ENCODE peak calls at places on chromosomes 12 and 14, in ten cellular contexts. T is left ventricle myocardium inferior; U is PC-3; Q is fibroblast of lung; O is CD8-positive, alpha-beta T cell; C is upper lobe of right lung; F is heart left ventricle; L is HepG2; S is ovary; B is AG04450. W is an unnamed sample.
A peak's percentile ranks its signal among the peaks of the same experiment; 100 is the strongest.

GRCh38 chr12:2937500-2937899 is 21.7 kb upstream of the TEAD4 start:
- DNase-seq in T (no peak), B (no peak), S (no peak), O (no peak), L (no peak), F (no peak), C (no peak), U (no peak), Q (no peak), W (no peak)

GRCh38 chr14:94670692-94671285 is 58.6 kb downstream of the SERPINA3 start:
- DNase-seq in U (no peak), O (no peak), F (no peak), L (no peak), T (no peak), B (no peak), S (no peak), Q (no peak), C (no peak), W (no peak)

GRCh38 chr12:44774815-44775411 is 101.2 kb downstream of the NELL2 start:
- DNase-seq in S (no peak), L (peak; percentile 21), C (no peak), B (no peak), Q (no peak), T (no peak), F (no peak), O (peak; percentile 81), U (peak; percentile 54), W (peak; percentile 27)

GRCh38 chr12:52147367-52147972 is 44.3 kb downstream of the KRT80 start:
- DNase-seq in T (peak; percentile 85), F (peak; percentile 93), S (peak; percentile 65), O (no peak), B (peak; percentile 96), L (peak; percentile 67), Q (peak; percentile 98), U (peak; percentile 99), C (peak; percentile 95), W (no peak)

GRCh38 chr14:75982724-75983358 is 1.0 kb upstream of the TGFB3 start:
- DNase-seq in C (peak; percentile 79), F (peak; percentile 85), S (peak; percentile 85), U (no peak), T (peak; percentile 82), B (peak; percentile 38), L (no peak), Q (peak; percentile 80), O (no peak), W (no peak)

GRCh38 chr12:65858831-65859230 is 34.5 kb downstream of the HMGA2 start:
- DNase-seq in Q (peak; percentile 75), U (peak; percentile 64), T (no peak), O (no peak), F (no peak), S (no peak), C (no peak), L (no peak), B (no peak), W (no peak)

GRCh38 chr12:55972906-55973597 is 826 bp upstream of the RAB5B start:
- DNase-seq in B (no peak), S (no peak), C (no peak), Q (peak; percentile 59), U (no peak), O (no peak), F (no peak), L (no peak), T (no peak), W (no peak)

GRCh38 chr12:14514946-14515345 is 52.7 kb downstream of the PLBD1 start:
- DNase-seq in S (no peak), L (no peak), O (no peak), C (no peak), F (no peak), Q (peak; percentile 9), U (no peak), T (no peak), B (no peak), W (no peak)

GRCh38 chr14:102272392-102272791 is 32.6 kb downstream of the MOK start:
- DNase-seq in C (no peak), S (no peak), B (no peak), L (no peak), U (no peak), F (no peak), T (no peak), O (no peak), Q (no peak), W (no peak)

GRCh38 chr14:103109789-103110415 is 13.4 kb upstream of the TNFAIP2 start:
- DNase-seq in T (no peak), B (peak; percentile 65), L (peak; percentile 73), U (peak; percentile 70), O (no peak), F (peak; percentile 57), S (no peak), Q (peak; percentile 81), C (no peak), W (no peak)

GRCh38 chr12:132806857-132807256 is 21.8 kb downstream of the GOLGA3 start:
- DNase-seq in S (no peak), O (no peak), L (no peak), B (no peak), Q (no peak), F (no peak), T (no peak), C (no peak), U (no peak), W (no peak)

GRCh38 chr12:132801741-132802140 is 26.9 kb downstream of the GOLGA3 start:
- DNase-seq in L (no peak), S (no peak), F (no peak), O (no peak), B (no peak), T (no peak), Q (no peak), C (no peak), U (no peak), W (no peak)

GRCh38 chr12:132803883-132804282 is 24.8 kb downstream of the GOLGA3 start:
- DNase-seq in Q (no peak), T (peak; percentile 49), L (no peak), O (no peak), C (no peak), S (no peak), B (no peak), U (no peak), F (peak; percentile 53), W (no peak)

GRCh38 chr12:132803125-132803524 is 25.5 kb downstream of the GOLGA3 start:
- DNase-seq in Q (no peak), T (no peak), F (no peak), U (no peak), L (no peak), B (no peak), O (no peak), C (no peak), S (no peak), W (no peak)

DNA sequence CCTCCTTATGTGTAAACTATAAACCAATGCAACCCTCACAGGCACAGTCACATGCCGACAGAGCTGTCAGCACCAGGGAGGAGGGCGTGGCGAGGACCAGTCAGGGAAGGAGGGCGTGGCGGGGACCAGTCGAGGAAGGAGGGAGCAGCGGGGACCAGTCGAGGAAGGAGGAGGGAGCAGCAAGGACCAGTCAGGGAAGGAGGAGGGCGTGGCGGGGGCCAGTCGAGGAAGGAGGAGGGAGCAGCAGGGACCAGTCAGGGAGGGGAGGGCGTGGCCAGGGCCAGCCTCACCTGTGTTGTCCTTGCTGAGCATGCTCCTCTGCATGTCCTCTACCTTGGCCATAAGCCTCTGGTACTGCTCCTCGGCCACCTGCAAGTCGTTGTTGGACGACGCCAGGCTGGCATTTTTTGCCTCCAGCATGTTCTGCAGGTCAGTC is 24.2 kb downstream of the GOLGA3 start:
- DNase-seq in S (no peak), F (no peak), O (no peak), C (no peak), Q (no peak), L (no peak), U (peak; percentile 44), T (no peak), B (no peak), W (no peak)
- H3K27ac ChIP-seq in S (no peak overlapping the region), F (no peak overlapping the region), O (no peak overlapping the region), C (no peak overlapping the region), Q (no peak overlapping the region), L (no peak overlapping the region), U (no peak overlapping the region), T (no peak overlapping the region), B (no peak overlapping the region), W (no peak overlapping the region)

GRCh38 chr12:58894040-58894439 is 26.3 kb downstream of the LRIG3 start:
- DNase-seq in L (no peak), T (no peak), C (no peak), S (no peak), F (no peak), O (no peak), Q (no peak), U (no peak), B (no peak), W (no peak)

GRCh38 chr12:58897969-58898368 is 22.3 kb downstream of the LRIG3 start:
- DNase-seq in B (no peak), O (no peak), C (no peak), L (no peak), S (no peak), U (no peak), Q (no peak), T (no peak), F (no peak), W (no peak)

GRCh38 chr12:58896278-58896677 is 24.0 kb downstream of the LRIG3 start:
- DNase-seq in U (peak; percentile 81), C (no peak), L (no peak), O (no peak), S (no peak), F (no peak), T (no peak), B (no peak), Q (no peak), W (no peak)

GRCh38 chr12:58893421-58893986 is 26.8 kb downstream of the LRIG3 start:
- DNase-seq in B (no peak), O (no peak), F (no peak), U (peak; percentile 76), S (no peak), Q (peak; percentile 76), T (no peak), L (no peak), C (no peak), W (no peak)

GRCh38 chr12:58895053-58895452 is 25.3 kb downstream of the LRIG3 start:
- DNase-seq in F (no peak), T (no peak), B (no peak), Q (no peak), U (no peak), C (no peak), L (no peak), S (no peak), O (no peak), W (no peak)
- H3K27ac ChIP-seq in F (no peak overlapping the region), T (no peak overlapping the region), B (no peak overlapping the region), Q (no peak overlapping the region), U (no peak overlapping the region), C (no peak overlapping the region), L (no peak overlapping the region), S (no peak overlapping the region), O (no peak overlapping the region), W (no peak overlapping the region)

DNA sequence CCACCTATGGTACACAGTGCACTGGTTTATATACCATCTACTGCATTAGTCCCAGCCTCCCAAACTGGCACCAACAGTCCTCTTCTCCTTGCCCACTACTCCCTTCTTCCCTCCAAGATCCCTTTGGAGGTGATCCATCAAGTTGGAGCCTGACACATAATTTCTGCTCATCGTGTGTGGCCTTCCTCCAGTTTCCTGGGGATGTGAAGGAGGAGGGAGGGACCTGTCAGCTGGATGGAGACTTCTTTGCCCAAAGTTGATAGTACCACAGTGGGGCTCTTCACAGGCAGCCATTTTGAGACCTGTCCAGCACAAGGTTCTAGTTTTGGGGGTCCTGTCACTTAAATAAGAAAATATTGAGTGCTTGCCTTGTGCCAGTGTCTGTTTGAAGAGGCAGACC is 17.1 kb upstream of the CTDSP2 start:
- DNase-seq in C (no peak), U (no peak), L (no peak), B (no peak), F (no peak), Q (no peak), S (no peak), T (no peak), O (no peak), W (no peak)
- H3K27ac ChIP-seq in C (peak overlapping the region; percentile 93), U (no peak overlapping the region), L (no peak overlapping the region), B (no peak overlapping the region), F (no peak overlapping the region), Q (no peak overlapping the region), S (peak overlapping the region; percentile 97), T (peak overlapping the region; percentile 95), O (no peak overlapping the region), W (no peak overlapping the region)

GRCh38 chr12:33437598-33437997 is 2.0 kb downstream of the SYT10 start:
- DNase-seq in O (no peak), T (no peak), S (no peak), Q (no peak), L (no peak), B (no peak), F (no peak), C (no peak), U (no peak), W (no peak)
- H3K27ac ChIP-seq in O (no peak overlapping the region), T (no peak overlapping the region), S (no peak overlapping the region), Q (no peak overlapping the region), L (no peak overlapping the region), B (no peak overlapping the region), F (no peak overlapping the region), C (no peak overlapping the region), U (no peak overlapping the region), W (no peak overlapping the region)

W was measured in iPS DF 6.9.